ENCODE peak calls at places on chromosomes 7 and 10, in four cellular contexts. K is activated CD4-positive, CD25-positive, alpha-beta regulatory T cell; Z is Calu3; H is AG04449. R is an unnamed sample.

GRCh38 chr10:60644436-60645130 is 133.7 kb upstream of the CDK1 start:
- DNase-seq in K (no peak), Z (no peak), H (no peak), R (no peak)

GRCh38 chr7:157676456-157677255 is 339.9 kb downstream of the DNAJB6 start:
- DNase-seq in Z (no peak), H (no peak), K (no peak), R (no peak)

GRCh38 chr7:100799037-100799896 is 28.1 kb downstream of the EPHB4 start:
- DNase-seq in Z (peak), K (no peak), H (no peak), R (no peak)

GRCh38 chr7:134645935-134646334 is 718 bp upstream of the BPGM start:
- DNase-seq in H (no peak), Z (no peak), K (no peak), R (no peak)

GRCh38 chr10:21194510-21194993 is 297.4 kb upstream of the NEBL start:
- DNase-seq in K (no peak), Z (peak), H (no peak), R (no peak)

GRCh38 chr10:125883198-125883597 is 2.1 kb upstream of the DHX32 start:
- DNase-seq in H (no peak), K (no peak), Z (no peak), R (no peak)

GRCh38 chr10:3723706-3724225 is 61.2 kb downstream of the KLF6 start:
- DNase-seq in H (peak), K (no peak), Z (no peak), R (no peak)

GRCh38 chr7:158809596-158809995 is 19.7 kb downstream of the ESYT2 start:
- DNase-seq in K (no peak), H (no peak), Z (no peak), R (no peak)

GRCh38 chr7:140304071-140304799 is 94.1 kb downstream of the SLC37A3 start:
- DNase-seq in H (no peak), Z (no peak), K (no peak), R (no peak)

GRCh38 chr10:48606530-48607355 is 1.9 kb upstream of the ARHGAP22 start:
- DNase-seq in K (no peak), H (peak), Z (peak), R (no peak)

GRCh38 chr7:8249121-8249520 is 12.8 kb downstream of the ICA1 start:
- DNase-seq in Z (no peak), K (no peak), H (no peak), R (no peak)

GRCh38 chr10:93954726-93955363 is 38.9 kb upstream of the PLCE1 start:
- DNase-seq in Z (no peak), K (no peak), H (no peak), R (no peak)

GRCh38 chr10:46253076-46254006 is 33.5 kb upstream of the ANTXRL start:
- DNase-seq in Z (no peak), H (no peak), K (no peak), R (no peak)

GRCh38 chr10:122498521-122498920 is 37.2 kb downstream of the HTRA1 start:
- DNase-seq in H (no peak), K (no peak), Z (no peak), R (no peak)

GRCh38 chr10:125236091-125236490 is 75.7 kb upstream of the CTBP2 start:
- DNase-seq in H (no peak), K (no peak), Z (no peak), R (no peak)

GRCh38 chr7:15686209-15686956 is at the start of gene MEOX2:
- DNase-seq in K (no peak), H (no peak), Z (peak), R (no peak)